ENCODE peak calls at places on chromosomes 7 and 10, in eight cellular contexts. F is neural crest cell; I is ureter; H is stimulated activated naive CD8-positive, alpha-beta T cell treated with anti-CD3 and anti-CD28 coated beads, Interleukin-15, Interleukin-2, amounts not matched to agents 100 U/mL and 50 U/mL, for 24 hours; V is PC-9; P is IMR-90; T is fibroblast of pulmonary artery; W is CD8-positive, alpha-beta memory T cell. G is an unnamed sample.

GRCh38 chr10:97597778-97598177 is 8.3 kb downstream of the C10orf62 start:
- DNase-seq in F (no peak), I (no peak), H (no peak), V (no peak), P (no peak), T (no peak), W (no peak), G (no peak)

GRCh38 chr7:73904219-73905136 is 43.5 kb downstream of the TMEM270 start:
- DNase-seq in F (no peak), I (no peak), H (no peak), V (no peak), P (no peak), T (no peak), W (no peak), G (no peak)

GRCh38 chr7:3559178-3559765 is 258.2 kb downstream of the SDK1 start:
- DNase-seq in F (no peak), I (no peak), H (no peak), V (no peak), P (peak), T (peak), W (no peak), G (peak)

GRCh38 chr10:48804740-48805182 is 120.1 kb downstream of the WDFY4 start:
- DNase-seq in F (no peak), I (no peak), H (no peak), V (no peak), P (no peak), T (no peak), W (no peak), G (no peak)

GRCh38 chr7:130951303-130951975 is 217.4 kb upstream of the KLF14 start:
- DNase-seq in F (no peak), I (no peak), H (no peak), V (no peak), P (no peak), T (no peak), W (peak), G (no peak)

GRCh38 chr10:123380491-123381085 is 226.4 kb downstream of the BUB3 start:
- DNase-seq in F (no peak), I (no peak), H (no peak), V (no peak), P (no peak), T (peak), W (no peak), G (no peak)

GRCh38 chr7:1555813-1556540 is at the start of gene TMEM184A:
- DNase-seq in F (no peak), I (peak), H (peak), V (peak), P (no peak), T (no peak), W (no peak), G (no peak)

GRCh38 chr7:95545007-95545615 is 51.2 kb downstream of the PDK4 start:
- DNase-seq in F (no peak), I (peak), H (no peak), V (peak), P (peak), T (peak), W (no peak), G (peak)

GRCh38 chr7:2537981-2538851 is 17.1 kb downstream of the BRAT1 start:
- DNase-seq in F (no peak), I (no peak), H (no peak), V (no peak), P (no peak), T (no peak), W (peak), G (no peak)

G was measured in epithelial cell of prostate.